ENCODE peak calls at places on chromosomes 12 and 14, in six cellular contexts. One of them, this sample, is unnamed.
A peak's percentile ranks its signal among the peaks of the same experiment; 100 is the strongest.

GRCh38 chr14:103416916-103417315 is 31.7 kb downstream of the MARK3 start:
- DNase-seq in stomach: no peak
- DNase-seq in HL-60: no peak
- DNase-seq in A549: no peak
- DNase-seq in cardiac muscle cell: no peak
- DNase-seq in ovary: no peak
- DNase-seq in this sample: no peak

GRCh38 chr12:51388066-51388799 is 3.0 kb downstream of the GALNT6 start:
- DNase-seq in stomach: no peak
- DNase-seq in HL-60: peak; percentile 52
- DNase-seq in A549: peak; percentile 31
- DNase-seq in cardiac muscle cell: peak; percentile 66
- DNase-seq in ovary: no peak
- DNase-seq in this sample: peak; percentile 24

GRCh38 chr12:78863482-78864427 is 819 bp upstream of the SYT1 start:
- DNase-seq in stomach: no peak
- DNase-seq in HL-60: no peak
- DNase-seq in A549: peak; percentile 86
- DNase-seq in cardiac muscle cell: peak; percentile 36
- DNase-seq in ovary: peak; percentile 68
- DNase-seq in this sample: peak; percentile 24

GRCh38 chr14:85316701-85317100 is 213.2 kb upstream of the FLRT2 start:
- DNase-seq in stomach: no peak
- DNase-seq in HL-60: no peak
- DNase-seq in A549: no peak
- DNase-seq in cardiac muscle cell: no peak
- DNase-seq in ovary: no peak
- DNase-seq in this sample: no peak

GRCh38 chr14:64906022-64906421 is 8.2 kb upstream of the CHURC1 start:
- DNase-seq in stomach: no peak
- DNase-seq in HL-60: no peak
- DNase-seq in A549: no peak
- DNase-seq in cardiac muscle cell: peak; percentile 18
- DNase-seq in ovary: no peak
- DNase-seq in this sample: no peak

GRCh38 chr14:21308479-21309237 is 28.8 kb downstream of the RPGRIP1 start:
- DNase-seq in stomach: peak; percentile 89
- DNase-seq in HL-60: no peak
- DNase-seq in A549: peak; percentile 97
- DNase-seq in cardiac muscle cell: peak; percentile 93
- DNase-seq in ovary: peak; percentile 16
- DNase-seq in this sample: peak; percentile 49

GRCh38 chr14:21049263-21049662 is 7.1 kb downstream of the RNASE7 start:
- DNase-seq in stomach: no peak
- DNase-seq in HL-60: no peak
- DNase-seq in A549: no peak
- DNase-seq in cardiac muscle cell: peak; percentile 56
- DNase-seq in ovary: no peak
- DNase-seq in this sample: no peak

GRCh38 chr12:111359231-111359913 is 9.5 kb downstream of the PHETA1 start:
- DNase-seq in stomach: no peak
- DNase-seq in HL-60: peak; percentile 55
- DNase-seq in A549: no peak
- DNase-seq in cardiac muscle cell: no peak
- DNase-seq in ovary: no peak
- DNase-seq in this sample: no peak

GRCh38 chr12:50200507-50201273 is 33.5 kb upstream of the CERS5 start:
- DNase-seq in stomach: no peak
- DNase-seq in HL-60: no peak
- DNase-seq in A549: no peak
- DNase-seq in cardiac muscle cell: peak; percentile 64
- DNase-seq in ovary: no peak
- DNase-seq in this sample: no peak

GRCh38 chr14:100168515-100168914 is 9.1 kb upstream of the DEGS2 start:
- DNase-seq in stomach: no peak
- DNase-seq in HL-60: no peak
- DNase-seq in A549: no peak
- DNase-seq in cardiac muscle cell: no peak
- DNase-seq in ovary: no peak
- DNase-seq in this sample: no peak

GRCh38 chr12:71848212-71848611 is 8.7 kb downstream of the TBC1D15 start:
- DNase-seq in stomach: no peak
- DNase-seq in HL-60: no peak
- DNase-seq in A549: no peak
- DNase-seq in cardiac muscle cell: no peak
- DNase-seq in ovary: no peak
- DNase-seq in this sample: no peak

GRCh38 chr12:13171921-13172859 is 24.3 kb upstream of the EMP1 start:
- DNase-seq in stomach: no peak
- DNase-seq in HL-60: no peak
- DNase-seq in A549: peak; percentile 74
- DNase-seq in cardiac muscle cell: peak; percentile 47
- DNase-seq in ovary: no peak
- DNase-seq in this sample: no peak

GRCh38 chr12:42144174-42144423 is 575 bp downstream of the GXYLT1 start:
- DNase-seq in stomach: no peak
- DNase-seq in HL-60: no peak
- DNase-seq in A549: no peak
- DNase-seq in cardiac muscle cell: no peak
- DNase-seq in ovary: no peak
- DNase-seq in this sample: no peak

GRCh38 chr14:90728951-90729350 is 87.3 kb downstream of the TTC7B start:
- DNase-seq in stomach: no peak
- DNase-seq in HL-60: no peak
- DNase-seq in A549: no peak
- DNase-seq in cardiac muscle cell: no peak
- DNase-seq in ovary: no peak
- DNase-seq in this sample: no peak

GRCh38 chr14:33682746-33683145 is 268.1 kb downstream of the EGLN3 start:
- DNase-seq in stomach: peak; percentile 26
- DNase-seq in HL-60: no peak
- DNase-seq in A549: no peak
- DNase-seq in cardiac muscle cell: peak; percentile 97
- DNase-seq in ovary: peak; percentile 82
- DNase-seq in this sample: peak; percentile 95

GRCh38 chr12:115035536-115036107 is 351.6 kb upstream of the TBX3 start:
- DNase-seq in stomach: no peak
- DNase-seq in HL-60: no peak
- DNase-seq in A549: no peak
- DNase-seq in cardiac muscle cell: no peak
- DNase-seq in ovary: no peak
- DNase-seq in this sample: no peak

GRCh38 chr14:96268426-96269358 is 12.7 kb downstream of the BDKRB1 start:
- DNase-seq in stomach: no peak
- DNase-seq in HL-60: no peak
- DNase-seq in A549: peak; percentile 78
- DNase-seq in cardiac muscle cell: peak; percentile 95
- DNase-seq in ovary: peak; percentile 17
- DNase-seq in this sample: peak; percentile 62

GRCh38 chr14:53411110-53411509 is 258.0 kb upstream of the DDHD1 start:
- DNase-seq in stomach: no peak
- DNase-seq in HL-60: no peak
- DNase-seq in A549: no peak
- DNase-seq in cardiac muscle cell: peak; percentile 28
- DNase-seq in ovary: no peak
- DNase-seq in this sample: peak; percentile 22

GRCh38 chr12:49133014-49133413 is 1.8 kb upstream of the TUBA1B start:
- DNase-seq in stomach: no peak
- DNase-seq in HL-60: no peak
- DNase-seq in A549: no peak
- DNase-seq in cardiac muscle cell: no peak
- DNase-seq in ovary: no peak
- DNase-seq in this sample: no peak

GRCh38 chr12:49129332-49130150 is 1.7 kb downstream of the TUBA1B start:
- DNase-seq in stomach: no peak
- DNase-seq in HL-60: no peak
- DNase-seq in A549: no peak
- DNase-seq in cardiac muscle cell: no peak
- DNase-seq in ovary: peak; percentile 44
- DNase-seq in this sample: no peak

GRCh38 chr12:49131973-49132461 is 822 bp upstream of the TUBA1B start:
- DNase-seq in stomach: no peak
- DNase-seq in HL-60: no peak
- DNase-seq in A549: no peak
- DNase-seq in cardiac muscle cell: peak; percentile 61
- DNase-seq in ovary: no peak
- DNase-seq in this sample: no peak

GRCh38 chr12:49131051-49131972 is at the start of gene TUBA1B:
- DNase-seq in stomach: peak; percentile 93
- DNase-seq in HL-60: peak; percentile 95
- DNase-seq in A549: peak; percentile 92
- DNase-seq in cardiac muscle cell: peak; percentile 93
- DNase-seq in ovary: peak; percentile 87
- DNase-seq in this sample: peak; percentile 53

GRCh38 chr12:49130151-49131050 is 794 bp downstream of the TUBA1B start:
- DNase-seq in stomach: peak; percentile 95
- DNase-seq in HL-60: peak; percentile 90
- DNase-seq in A549: peak; percentile 96
- DNase-seq in cardiac muscle cell: peak; percentile 97
- DNase-seq in ovary: peak; percentile 94
- DNase-seq in this sample: peak; percentile 80
- TF ChIP-seq CTCF in stomach: peak; percentile 93
- TF ChIP-seq CTCF in HL-60: peak; percentile 81
- TF ChIP-seq CTCF in A549: peak; percentile 90
- TF ChIP-seq CTCF in cardiac muscle cell: peak; percentile 97
- TF ChIP-seq CTCF in ovary: peak; percentile 72
- TF ChIP-seq CTCF in this sample: peak; percentile 90

GRCh38 chr12:121917950-121918678 is at the start of gene CFAP251:
- DNase-seq in stomach: peak; percentile 99
- DNase-seq in HL-60: peak; percentile 77
- DNase-seq in A549: no peak
- DNase-seq in cardiac muscle cell: peak; percentile 78
- DNase-seq in ovary: peak; percentile 55
- DNase-seq in this sample: peak; percentile 31
- H3K4me3 ChIP-seq in stomach: peak within 1 kb of the TSS; percentile 56
- H3K4me3 ChIP-seq in HL-60: peak within 1 kb of the TSS; percentile 13
- H3K4me3 ChIP-seq in A549: no peak within 1 kb of the TSS
- H3K4me3 ChIP-seq in cardiac muscle cell: peak within 1 kb of the TSS; percentile 30
- H3K4me3 ChIP-seq in ovary: no peak within 1 kb of the TSS
- H3K4me3 ChIP-seq in this sample: peak within 1 kb of the TSS; percentile 44

DNA sequence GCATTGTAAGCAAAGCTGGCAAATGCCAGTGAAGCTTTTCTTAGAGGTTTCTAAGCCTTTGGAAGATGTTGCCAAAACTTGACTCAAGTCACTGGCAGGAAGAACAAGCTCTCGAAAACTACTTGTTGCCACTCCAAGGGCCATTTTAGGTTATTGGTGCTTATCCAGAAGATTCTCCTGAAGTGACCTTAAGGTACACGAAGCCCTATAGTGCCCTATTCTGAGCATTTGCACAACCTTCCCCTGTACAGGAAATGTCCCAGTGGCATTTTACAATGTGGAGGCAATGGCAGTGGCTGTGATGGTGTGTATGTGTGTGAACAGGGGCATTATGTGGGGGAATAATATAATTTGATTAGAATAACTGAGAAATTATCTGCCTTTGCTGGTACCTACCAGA is 89.6 kb upstream of the NOVA1 start:
- DNase-seq in stomach: no peak
- DNase-seq in HL-60: no peak
- DNase-seq in A549: no peak
- DNase-seq in cardiac muscle cell: no peak
- DNase-seq in ovary: no peak
- DNase-seq in this sample: no peak
- TF ChIP-seq CTCF in stomach: no peak
- TF ChIP-seq CTCF in HL-60: no peak
- TF ChIP-seq CTCF in A549: no peak
- TF ChIP-seq CTCF in cardiac muscle cell: no peak
- TF ChIP-seq CTCF in ovary: no peak
- TF ChIP-seq CTCF in this sample: no peak

DNA sequence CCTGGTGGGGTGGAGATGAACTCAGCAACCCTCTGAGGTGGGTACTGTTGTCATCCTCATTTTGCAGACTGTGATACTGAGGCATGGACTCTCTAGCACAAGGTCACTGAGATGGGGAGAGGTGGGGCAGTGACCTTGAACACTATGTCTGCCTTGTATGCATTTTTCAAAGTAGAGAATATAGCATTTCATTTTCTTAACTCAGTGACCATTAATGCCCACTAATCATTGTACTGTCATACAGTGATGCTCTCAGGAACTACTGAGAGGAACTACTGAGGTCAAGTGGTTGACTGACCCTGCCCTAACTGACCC is 2.1 kb downstream of the L3HYPDH start:
- DNase-seq in stomach: no peak
- DNase-seq in HL-60: no peak
- DNase-seq in A549: no peak
- DNase-seq in cardiac muscle cell: no peak
- DNase-seq in ovary: no peak
- DNase-seq in this sample: no peak
- H3K4me3 ChIP-seq in stomach: peak overlapping the region; percentile 75
- H3K4me3 ChIP-seq in HL-60: no peak overlapping the region
- H3K4me3 ChIP-seq in A549: peak overlapping the region; percentile 82
- H3K4me3 ChIP-seq in cardiac muscle cell: no peak overlapping the region
- H3K4me3 ChIP-seq in ovary: no peak overlapping the region
- H3K4me3 ChIP-seq in this sample: peak overlapping the region; percentile 78